ENCODE peak calls at places on chromosomes 3 and 15, in ten cellular contexts. P, E, Z, A, B, Y, Q, G, X and N are unnamed samples.

GRCh38 chr3:120177151-120177550 is 82.9 kb upstream of the GSK3B start:
- DNase-seq in B (no peak), E (peak), P (peak), X (no peak), G (no peak), Q (no peak), Y (peak), Z (peak), A (peak), N (peak)

GRCh38 chr3:16516695-16517481 is 3.4 kb upstream of the RFTN1 start:
- DNase-seq in Z (peak), G (no peak), A (peak), Q (no peak), P (peak), B (peak), E (peak), X (no peak), Y (peak), N (peak)

GRCh38 chr15:34233614-34234013 is 8.8 kb downstream of the EMC4 start:
- DNase-seq in X (no peak), Q (no peak), B (no peak), Y (no peak), A (no peak), G (no peak), P (no peak), E (no peak), Z (no peak), N (no peak)

GRCh38 chr15:64337761-64338160 is 18.2 kb downstream of the CSNK1G1 start:
- DNase-seq in Q (no peak), P (no peak), X (no peak), B (no peak), A (no peak), Y (no peak), G (no peak), E (no peak), Z (peak), N (no peak)

GRCh38 chr15:93033434-93034045 is 55.5 kb downstream of the RGMA start:
- DNase-seq in Y (no peak), A (no peak), B (peak), P (no peak), Z (no peak), E (no peak), G (no peak), Q (no peak), X (no peak), N (no peak)

GRCh38 chr3:189508784-189509489 is 122.3 kb upstream of the TP63 start:
- DNase-seq in G (no peak), Z (no peak), E (peak), Q (peak), P (no peak), X (no peak), B (no peak), A (peak), Y (no peak), N (peak)

GRCh38 chr3:145191543-145191942 is 969.4 kb downstream of the PLOD2 start:
- DNase-seq in Y (no peak), G (no peak), X (no peak), A (peak), Q (no peak), P (no peak), Z (peak), E (no peak), B (no peak), N (no peak)

GRCh38 chr3:8581806-8582436 is 62.7 kb downstream of the SSUH2 start:
- DNase-seq in E (no peak), Q (no peak), X (no peak), G (no peak), P (no peak), Y (no peak), A (no peak), B (no peak), Z (no peak), N (no peak)

GRCh38 chr3:134179508-134179907 is 71.2 kb downstream of the RYK start:
- DNase-seq in G (no peak), Z (no peak), B (no peak), A (no peak), Q (no peak), X (no peak), Y (no peak), E (no peak), P (no peak), N (no peak)

GRCh38 chr15:59280855-59281254 is 74.2 kb downstream of the LDHAL6B start:
- DNase-seq in E (no peak), Y (no peak), X (no peak), P (no peak), G (no peak), B (no peak), Q (no peak), Z (no peak), A (no peak), N (no peak)

GRCh38 chr3:194731496-194732073 is 45.9 kb downstream of the FAM43A start:
- DNase-seq in Q (no peak), A (no peak), Z (no peak), X (no peak), G (no peak), B (no peak), E (no peak), Y (no peak), P (no peak), N (no peak)

GRCh38 chr3:15808679-15809078 is 10.9 kb upstream of the ANKRD28 start:
- DNase-seq in G (no peak), Z (no peak), A (no peak), Q (no peak), X (no peak), E (no peak), B (no peak), Y (no peak), P (no peak), N (no peak)

GRCh38 chr15:91853968-91854943 is 748 bp downstream of the SLCO3A1 start:
- DNase-seq in G (no peak), Z (peak), Y (no peak), A (no peak), B (peak), Q (no peak), P (peak), X (peak), E (peak), N (peak)

GRCh38 chr3:171838218-171838720 is 4.9 kb upstream of the TMEM212 start:
- DNase-seq in E (peak), G (no peak), P (peak), B (no peak), A (peak), Q (no peak), Z (peak), X (no peak), Y (peak), N (peak)

GRCh38 chr15:76533995-76534394 is 197.4 kb downstream of the ISL2 start:
- DNase-seq in X (no peak), Q (no peak), Y (no peak), B (no peak), Z (no peak), E (no peak), A (no peak), P (no peak), G (no peak), N (no peak)

GRCh38 chr3:52001443-52001974 is 5.8 kb upstream of the RPL29 start:
- DNase-seq in Y (peak), A (peak), X (peak), G (no peak), E (peak), B (peak), Q (no peak), P (peak), Z (peak), N (peak)

GRCh38 chr3:1348547-1348946 is 255.7 kb downstream of the CNTN6 start:
- DNase-seq in G (no peak), Z (no peak), B (no peak), Q (no peak), P (no peak), Y (no peak), A (peak), X (no peak), E (no peak), N (peak)

GRCh38 chr15:100330629-100331215 is 11.1 kb downstream of the ADAMTS17 start:
- DNase-seq in Q (no peak), B (no peak), Y (no peak), A (no peak), Z (no peak), P (no peak), G (no peak), X (no peak), E (no peak), N (no peak)

GRCh38 chr3:184361532-184361931 is at the start of the genes CLCN2 and POLR2H:
- DNase-seq in A (peak), X (no peak), P (peak), Z (peak), Y (no peak), Q (no peak), B (peak), G (no peak), E (peak), N (no peak)

GRCh38 chr3:35081902-35082301 is 557.4 kb upstream of the ARPP21 start:
- DNase-seq in G (no peak), E (no peak), P (no peak), Q (no peak), X (no peak), A (no peak), Y (no peak), B (no peak), Z (no peak), N (no peak)

GRCh38 chr3:130658666-130659065 is 88.0 kb downstream of the PIK3R4 start:
- DNase-seq in B (no peak), P (no peak), X (no peak), E (peak), G (no peak), Z (peak), Q (peak), A (peak), Y (peak), N (peak)

GRCh38 chr3:177687291-177687690 is 490.0 kb upstream of the TBL1XR1 start:
- DNase-seq in B (no peak), G (no peak), A (peak), X (no peak), Z (no peak), Y (no peak), Q (no peak), P (no peak), E (peak), N (no peak)

GRCh38 chr15:45921376-45921775 is 286.5 kb downstream of the SQOR start:
- DNase-seq in B (no peak), Y (no peak), Z (peak), P (no peak), A (no peak), Q (no peak), X (peak), G (no peak), E (peak), N (no peak)

GRCh38 chr15:78681306-78682012 is 40.4 kb upstream of the CHRNB4 start:
- DNase-seq in A (no peak), Q (no peak), B (no peak), Y (no peak), P (no peak), E (no peak), X (no peak), Z (no peak), G (no peak), N (no peak)

GRCh38 chr15:74191798-74192197 is 10.8 kb downstream of the STRA6 start:
- DNase-seq in Z (no peak), Y (no peak), G (no peak), Q (no peak), B (no peak), A (no peak), P (no peak), X (no peak), E (no peak), N (no peak)
- TF ChIP-seq CTCF in Z (no peak), Y (no peak), G (no peak), Q (no peak), B (no peak), A (no peak), P (no peak), X (no peak), E (no peak), N (no peak)

GRCh38 chr3:123791073-123791370 is 93.1 kb downstream of the MYLK start:
- DNase-seq in B (no peak), A (no peak), Y (no peak), Z (no peak), E (no peak), G (no peak), Q (no peak), P (no peak), X (no peak), N (no peak)

GRCh38 chr3:123791898-123792297 is 92.2 kb downstream of the MYLK start:
- DNase-seq in A (peak), Z (peak), X (no peak), G (no peak), Q (no peak), P (no peak), B (no peak), Y (peak), E (peak), N (peak)

GRCh38 chr3:123791417-123791816 is 92.7 kb downstream of the MYLK start:
- DNase-seq in Q (no peak), E (peak), B (no peak), A (peak), P (no peak), X (no peak), G (no peak), Z (peak), Y (peak), N (peak)

GRCh38 chr3:123793425-123793824 is 90.7 kb downstream of the MYLK start:
- DNase-seq in G (no peak), B (no peak), Y (no peak), X (no peak), Z (no peak), E (no peak), Q (no peak), P (no peak), A (no peak), N (no peak)

GRCh38 chr3:123792473-123793201 is 91.5 kb downstream of the MYLK start:
- DNase-seq in E (no peak), Y (peak), B (no peak), Z (no peak), G (no peak), A (no peak), X (no peak), Q (no peak), P (no peak), N (peak)
- TF ChIP-seq CTCF in E (no peak), Y (no peak), B (no peak), Z (no peak), G (no peak), A (no peak), X (no peak), Q (no peak), P (no peak), N (no peak)

GRCh38 chr3:137217733-137218132 is 259.9 kb downstream of the IL20RB start:
- DNase-seq in G (no peak), E (no peak), B (no peak), Z (no peak), Q (no peak), P (no peak), X (no peak), A (no peak), Y (no peak), N (no peak)
- TF ChIP-seq CTCF in G (peak), E (no peak), B (peak), Z (no peak), Q (no peak), P (peak), X (no peak), A (no peak), Y (peak), N (peak)

DNA sequence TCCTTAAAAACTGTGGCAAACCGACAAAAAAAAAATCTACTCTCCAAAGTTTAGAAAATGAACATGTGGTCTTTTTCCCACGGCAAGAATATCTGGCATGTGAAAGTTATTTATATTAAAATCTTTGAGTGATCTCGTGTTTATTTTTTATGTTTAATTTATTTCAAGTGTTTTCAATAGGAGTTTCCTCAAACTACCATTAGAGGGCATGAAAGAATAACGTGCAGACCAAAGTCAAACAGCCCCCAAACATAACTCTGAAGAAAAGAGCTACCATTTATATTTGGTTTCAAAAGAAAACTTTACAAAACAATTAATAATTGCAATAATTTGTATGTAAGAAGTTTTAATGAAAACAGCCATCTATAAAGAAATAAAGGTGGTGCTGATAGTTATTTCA is 286.3 kb downstream of the ZIC4 start:
- DNase-seq in Z (peak), B (no peak), P (no peak), Q (no peak), Y (peak), G (no peak), E (peak), X (no peak), A (peak), N (peak)
- TF ChIP-seq CTCF in Z (peak), B (no peak), P (peak), Q (peak), Y (peak), G (peak), E (peak), X (no peak), A (peak), N (peak)

GRCh38 chr3:185711255-185711870 is 113.5 kb downstream of the IGF2BP2 start:
- DNase-seq in E (peak), Z (peak), Q (no peak), Y (peak), X (no peak), P (no peak), G (no peak), B (no peak), A (peak), N (peak)
- TF ChIP-seq CTCF in E (no peak), Z (no peak), Q (no peak), Y (no peak), X (no peak), P (no peak), G (no peak), B (no peak), A (no peak), N (no peak)

GRCh38 chr3:48243886-48244285 is 3.0 kb downstream of the ZNF589 start:
- DNase-seq in X (no peak), P (no peak), E (no peak), G (no peak), Q (no peak), Y (no peak), A (no peak), B (no peak), Z (no peak), N (no peak)

GRCh38 chr3:48240000-48240710 is 749 bp upstream of the ZNF589 start:
- DNase-seq in Q (no peak), E (no peak), B (no peak), A (no peak), Z (no peak), Y (no peak), X (no peak), G (no peak), P (no peak), N (no peak)

GRCh38 chr3:48244462-48244861 is 3.6 kb downstream of the ZNF589 start:
- DNase-seq in X (no peak), B (no peak), A (no peak), P (no peak), Q (no peak), Z (no peak), Y (no peak), E (no peak), G (no peak), N (no peak)

GRCh38 chr3:48238506-48239085 is 2.3 kb upstream of the ZNF589 start:
- DNase-seq in A (peak), P (no peak), E (no peak), X (no peak), Q (no peak), Z (no peak), B (no peak), G (no peak), Y (no peak), N (peak)

DNA sequence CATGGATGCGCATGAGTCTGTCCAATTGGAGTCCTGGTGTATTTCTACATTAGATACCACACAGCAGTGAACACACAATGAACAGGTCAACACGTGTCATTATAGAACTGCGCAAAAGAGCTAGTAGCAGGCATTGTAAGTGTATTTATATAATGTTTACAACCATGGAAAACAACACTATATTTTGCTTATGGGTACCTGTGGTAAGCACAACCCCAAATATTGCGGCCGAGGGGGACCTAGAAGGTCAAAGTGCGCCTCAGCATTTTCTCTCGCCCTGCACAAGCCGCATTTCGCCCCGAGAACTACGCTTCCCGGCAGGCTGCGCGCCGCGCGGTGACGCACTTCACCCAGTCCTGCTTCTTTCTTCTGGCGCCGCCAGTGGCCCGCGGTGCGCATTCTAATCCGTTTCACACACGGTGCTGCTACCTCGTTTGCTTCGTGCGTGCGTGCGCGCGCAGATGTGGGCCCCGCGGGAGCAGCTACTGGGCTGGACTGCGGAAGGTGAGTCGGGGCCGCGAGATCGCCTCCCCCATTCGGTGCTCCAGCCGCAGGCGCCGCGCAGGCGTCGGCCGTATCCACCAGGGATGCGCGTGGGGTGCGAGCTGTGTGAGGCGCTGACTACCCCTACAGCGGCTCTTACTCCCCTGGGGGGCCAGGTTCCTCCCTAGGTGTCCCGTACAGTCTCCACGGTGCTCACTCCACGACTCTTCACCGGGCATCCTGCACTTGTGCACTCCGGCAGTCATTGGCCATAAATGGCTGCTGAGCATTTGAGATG is at the start of gene ZNF589:
- DNase-seq in Z (peak), E (peak), X (peak), Q (no peak), B (peak), P (peak), G (peak), A (peak), Y (peak), N (peak)
- TF ChIP-seq CTCF in Z (peak), E (peak), X (peak), Q (no peak), B (peak), P (peak), G (no peak), A (no peak), Y (peak), N (peak)

GRCh38 chr3:147384210-147385058 is 21.9 kb downstream of the ZIC4 start:
- DNase-seq in Y (no peak), X (no peak), Q (no peak), P (no peak), Z (no peak), B (no peak), G (no peak), E (no peak), A (no peak), N (no peak)
- TF ChIP-seq CTCF in Y (peak), X (no peak), Q (peak), P (no peak), Z (no peak), B (no peak), G (peak), E (peak), A (peak), N (peak)

GRCh38 chr3:161415506-161416231 is 44.4 kb upstream of the SPTSSB start:
- DNase-seq in G (no peak), E (peak), A (peak), P (no peak), Z (peak), B (no peak), X (no peak), Q (peak), Y (peak), N (peak)

GRCh38 chr3:161422171-161422693 is 50.9 kb upstream of the SPTSSB start:
- DNase-seq in Z (no peak), X (no peak), A (no peak), B (no peak), E (no peak), P (no peak), Y (no peak), G (no peak), Q (no peak), N (no peak)

GRCh38 chr3:161423911-161424522 is 52.7 kb upstream of the SPTSSB start:
- DNase-seq in G (no peak), Z (peak), E (peak), Y (peak), X (no peak), Q (no peak), P (no peak), B (peak), A (peak), N (peak)

GRCh38 chr3:161419555-161420333 is 48.4 kb upstream of the SPTSSB start:
- DNase-seq in E (no peak), X (no peak), Q (no peak), Y (no peak), B (no peak), Z (no peak), P (no peak), A (no peak), G (no peak), N (no peak)

GRCh38 chr3:161420746-161421145 is 49.4 kb upstream of the SPTSSB start:
- DNase-seq in E (no peak), Z (no peak), A (no peak), B (no peak), X (no peak), P (no peak), Y (no peak), G (no peak), Q (no peak), N (no peak)
- TF ChIP-seq CTCF in E (no peak), Z (no peak), A (no peak), B (no peak), X (no peak), P (no peak), Y (peak), G (peak), Q (no peak), N (no peak)

GRCh38 chr3:79361748-79362378 is 405.9 kb downstream of the ROBO1 start:
- DNase-seq in A (peak), B (peak), G (peak), Q (peak), Z (peak), Y (peak), E (peak), X (peak), P (no peak), N (peak)
- TF ChIP-seq CTCF in A (peak), B (peak), G (peak), Q (peak), Z (peak), Y (peak), E (peak), X (peak), P (peak), N (peak)

GRCh38 chr3:101495552-101495951 is 17.5 kb downstream of the SENP7 start:
- DNase-seq in B (no peak), G (no peak), A (no peak), Q (no peak), X (no peak), Y (no peak), E (no peak), Z (no peak), P (no peak), N (no peak)
- TF ChIP-seq CTCF in B (no peak), G (no peak), A (no peak), Q (peak), X (no peak), Y (peak), E (no peak), Z (peak), P (peak), N (peak)